ENCODE peak calls at places on chromosomes 11 and 22, in five cellular contexts. Q, L, J, S and Z are unnamed samples.

GRCh38 chr11:125883375-125883774 is 4.1 kb upstream of the HYLS1 start:
- DNase-seq in J (no peak), S (no peak), L (no peak), Q (no peak), Z (no peak)

GRCh38 chr11:68889948-68890446 is 13.6 kb downstream of the MRPL21 start:
- DNase-seq in L (no peak), S (peak; percentile 64), Q (peak; percentile 43), J (peak; percentile 82), Z (peak; percentile 31)

GRCh38 chr11:134574425-134574824 is 162.4 kb upstream of the B3GAT1 start:
- DNase-seq in J (no peak), Q (no peak), S (peak; percentile 26), L (no peak), Z (no peak)

GRCh38 chr11:37908224-37908558 is 1310.2 kb upstream of the RAG2 start:
- DNase-seq in L (no peak), Q (peak; percentile 41), S (no peak), J (no peak), Z (no peak)

GRCh38 chr11:10654211-10655150 is 39.1 kb downstream of the IRAG1 start:
- DNase-seq in Q (no peak), L (no peak), S (no peak), J (no peak), Z (peak; percentile 29)

GRCh38 chr11:130181295-130182272 is 22.0 kb downstream of the ST14 start:
- DNase-seq in J (no peak), L (no peak), Q (no peak), S (no peak), Z (peak; percentile 62)

GRCh38 chr22:26574001-26574723 is 15.8 kb downstream of the TPST2 start:
- DNase-seq in J (no peak), S (no peak), Q (no peak), L (no peak), Z (no peak)

GRCh38 chr22:44171486-44172076 is 9.1 kb upstream of the PARVG start:
- DNase-seq in L (no peak), Q (peak; percentile 24), S (no peak), J (no peak), Z (no peak)

GRCh38 chr11:69538840-69539239 is 57.4 kb downstream of the LINC01488 start:
- DNase-seq in Q (no peak), J (no peak), S (no peak), L (no peak), Z (no peak)

GRCh38 chr22:42408815-42409529 is 23.2 kb downstream of the NFAM1 start:
- DNase-seq in S (no peak), Q (no peak), L (no peak), J (no peak), Z (no peak)

GRCh38 chr11:86228967-86229330 is 15.6 kb upstream of the EED start:
- DNase-seq in J (no peak), Q (no peak), S (no peak), L (no peak), Z (no peak)

GRCh38 chr22:36356708-36357694 is 30.8 kb downstream of the MYH9 start:
- DNase-seq in J (no peak), S (no peak), L (no peak), Q (no peak), Z (no peak)

GRCh38 chr22:40509401-40510134 is 127.0 kb downstream of the MRTFA start:
- DNase-seq in Q (peak; percentile 60), L (no peak), S (no peak), J (peak; percentile 81), Z (no peak)

GRCh38 chr11:97537407-97538150 is 1147.8 kb downstream of the JRKL start:
- DNase-seq in L (no peak), Q (no peak), S (no peak), J (no peak), Z (no peak)

GRCh38 chr11:126808851-126809250 is 191.7 kb downstream of the KIRREL3 start:
- DNase-seq in J (no peak), Q (no peak), L (no peak), S (no peak), Z (no peak)

GRCh38 chr22:42978453-42979103 is 36.4 kb downstream of the PACSIN2 start:
- DNase-seq in S (no peak), J (peak; percentile 45), L (no peak), Q (no peak), Z (no peak)

GRCh38 chr11:33742249-33742851 is 6.1 kb upstream of the CD59 start:
- DNase-seq in J (no peak), Q (no peak), L (no peak), S (no peak), Z (no peak)
- H3K27ac ChIP-seq in J (no peak overlapping the region), Q (no peak overlapping the region), L (no peak overlapping the region), S (no peak overlapping the region), Z (no peak overlapping the region)

DNA sequence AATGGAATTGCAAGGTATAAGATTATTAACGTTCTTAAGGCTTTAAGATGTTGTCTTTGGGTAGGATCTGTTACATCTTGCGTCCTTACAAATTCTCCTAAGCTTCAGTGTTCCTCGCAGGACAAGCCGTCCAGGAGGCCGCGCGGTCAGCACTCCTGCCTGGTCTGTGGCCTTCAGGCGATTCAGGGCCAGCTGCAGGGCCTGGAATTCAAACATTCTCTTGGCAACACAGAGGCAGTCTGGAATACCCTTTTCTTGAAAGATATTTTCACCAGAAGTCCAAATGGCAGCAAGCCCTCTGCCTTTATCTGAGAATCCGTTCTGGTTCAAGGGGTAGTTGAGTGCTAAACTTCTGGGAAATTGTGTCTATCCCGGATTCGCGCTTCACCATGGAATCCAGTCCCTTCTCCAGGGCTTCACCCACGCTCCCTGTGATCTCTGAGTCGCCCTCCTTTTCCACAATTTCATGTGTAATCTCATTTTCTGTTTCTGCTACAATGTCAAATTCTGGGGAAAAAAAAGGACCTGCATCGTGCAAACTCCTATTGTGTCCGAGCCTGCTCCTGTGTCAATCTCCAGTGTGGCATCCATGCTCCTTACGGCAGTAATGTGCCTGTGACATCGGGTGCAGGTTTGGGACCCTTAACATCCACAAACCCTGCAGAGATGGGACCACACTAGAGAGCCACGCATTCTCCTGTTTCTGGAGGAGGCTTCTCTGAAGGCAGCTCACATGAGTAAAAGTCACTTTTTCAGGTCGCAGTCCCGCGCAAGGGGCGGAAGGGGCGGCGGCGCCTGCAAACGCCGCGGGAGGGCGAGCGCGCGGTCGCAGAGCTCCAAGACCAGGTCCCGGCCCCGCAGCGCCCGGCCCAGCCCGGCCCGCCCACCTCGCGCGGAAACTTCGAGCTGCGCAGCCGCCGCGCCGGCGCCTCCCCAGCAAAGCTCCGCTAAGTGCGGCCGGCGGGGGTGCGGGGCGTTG is 25.3 kb upstream of the SORL1 start:
- DNase-seq in Q (peak; percentile 80), L (peak; percentile 46), S (no peak), J (no peak), Z (no peak)
- TF ChIP-seq CTCF in Q (no peak), L (no peak), S (peak; percentile 14), J (peak; percentile 10), Z (no peak)

GRCh38 chr22:22375586-22376351 is 131.2 kb downstream of the VPREB1 start:
- DNase-seq in Q (no peak), L (no peak), S (no peak), J (no peak), Z (no peak)
- H3K27me3 ChIP-seq in Q (no peaks in the 10 kb centered on the region), L (no peaks in the 10 kb centered on the region), S (no peaks in the 10 kb centered on the region), J (no peaks in the 10 kb centered on the region), Z (no peaks in the 10 kb centered on the region)

GRCh38 chr11:45209480-45209879 is 63.0 kb downstream of the PRDM11 start:
- DNase-seq in S (no peak), Q (no peak), L (no peak), J (no peak), Z (no peak)
- H3K27ac ChIP-seq in S (peak overlapping the region; percentile 84), Q (peak overlapping the region; percentile 87), L (peak overlapping the region; percentile 78), J (peak overlapping the region; percentile 86), Z (peak overlapping the region; percentile 26)